ENCODE peak calls at places on chromosome 1, in seven cellular contexts. One of them, this sample, is unnamed.

GRCh38 chr1:32962248-32962896 is 2.2 kb downstream of the RNF19B start:
- DNase-seq in astrocyte of the spinal cord: no peak
- DNase-seq in mesenchymal stem cell: peak
- DNase-seq in aorta: no peak
- DNase-seq in NB4: peak
- DNase-seq in AG04449: no peak
- DNase-seq in stomach: no peak
- DNase-seq in this sample: no peak

GRCh38 chr1:114828251-114828650 is 26.4 kb upstream of the SYCP1 start:
- DNase-seq in aorta: no peak
- DNase-seq in stomach: no peak
- DNase-seq in mesenchymal stem cell: peak
- DNase-seq in astrocyte of the spinal cord: no peak
- DNase-seq in AG04449: no peak
- DNase-seq in NB4: no peak
- DNase-seq in this sample: no peak

GRCh38 chr1:161071886-161072371 is 2.2 kb upstream of the ARHGAP30 start:
- DNase-seq in stomach: peak
- DNase-seq in aorta: no peak
- DNase-seq in mesenchymal stem cell: peak
- DNase-seq in AG04449: no peak
- DNase-seq in NB4: peak
- DNase-seq in astrocyte of the spinal cord: peak
- DNase-seq in this sample: no peak

GRCh38 chr1:33943978-33944377 is 80.1 kb downstream of the HMGB4 start:
- DNase-seq in stomach: no peak
- DNase-seq in astrocyte of the spinal cord: peak
- DNase-seq in NB4: no peak
- DNase-seq in aorta: no peak
- DNase-seq in mesenchymal stem cell: peak
- DNase-seq in AG04449: peak
- DNase-seq in this sample: no peak

GRCh38 chr1:11648039-11648438 is 6.2 kb downstream of the FBXO2 start:
- DNase-seq in stomach: no peak
- DNase-seq in AG04449: no peak
- DNase-seq in astrocyte of the spinal cord: no peak
- DNase-seq in aorta: no peak
- DNase-seq in NB4: no peak
- DNase-seq in mesenchymal stem cell: no peak
- DNase-seq in this sample: no peak

GRCh38 chr1:67635055-67635809 is 49.8 kb upstream of the GADD45A start:
- DNase-seq in stomach: peak
- DNase-seq in astrocyte of the spinal cord: no peak
- DNase-seq in mesenchymal stem cell: no peak
- DNase-seq in AG04449: no peak
- DNase-seq in aorta: no peak
- DNase-seq in NB4: peak
- DNase-seq in this sample: no peak

GRCh38 chr1:85615536-85615935 is 35.0 kb downstream of the CCN1 start:
- DNase-seq in stomach: no peak
- DNase-seq in AG04449: no peak
- DNase-seq in mesenchymal stem cell: peak
- DNase-seq in astrocyte of the spinal cord: no peak
- DNase-seq in NB4: no peak
- DNase-seq in aorta: no peak
- DNase-seq in this sample: no peak

GRCh38 chr1:166675213-166675612 is 164.1 kb upstream of the POGK start:
- DNase-seq in stomach: no peak
- DNase-seq in aorta: no peak
- DNase-seq in astrocyte of the spinal cord: no peak
- DNase-seq in NB4: no peak
- DNase-seq in AG04449: no peak
- DNase-seq in mesenchymal stem cell: no peak
- DNase-seq in this sample: no peak

GRCh38 chr1:60065199-60065598 is 8.4 kb downstream of the C1orf87 start:
- DNase-seq in aorta: no peak
- DNase-seq in mesenchymal stem cell: no peak
- DNase-seq in AG04449: no peak
- DNase-seq in astrocyte of the spinal cord: no peak
- DNase-seq in NB4: no peak
- DNase-seq in stomach: no peak
- DNase-seq in this sample: no peak

GRCh38 chr1:24931481-24932221 is 1.6 kb upstream of the RUNX3 start:
- DNase-seq in mesenchymal stem cell: peak
- DNase-seq in stomach: no peak
- DNase-seq in astrocyte of the spinal cord: no peak
- DNase-seq in AG04449: no peak
- DNase-seq in aorta: no peak
- DNase-seq in NB4: no peak
- DNase-seq in this sample: no peak

GRCh38 chr1:24929876-24930702 is at the start of gene RUNX3:
- DNase-seq in NB4: peak
- DNase-seq in mesenchymal stem cell: no peak
- DNase-seq in aorta: peak
- DNase-seq in astrocyte of the spinal cord: no peak
- DNase-seq in stomach: peak
- DNase-seq in AG04449: no peak
- DNase-seq in this sample: no peak

GRCh38 chr1:24929091-24929875 is 793 bp downstream of the RUNX3 start:
- DNase-seq in aorta: peak
- DNase-seq in AG04449: no peak
- DNase-seq in NB4: peak
- DNase-seq in astrocyte of the spinal cord: no peak
- DNase-seq in mesenchymal stem cell: no peak
- DNase-seq in stomach: no peak
- DNase-seq in this sample: no peak

GRCh38 chr1:24932284-24932683 is 2.2 kb upstream of the RUNX3 start:
- DNase-seq in mesenchymal stem cell: peak
- DNase-seq in stomach: peak
- DNase-seq in aorta: no peak
- DNase-seq in NB4: peak
- DNase-seq in astrocyte of the spinal cord: no peak
- DNase-seq in AG04449: no peak
- DNase-seq in this sample: no peak

GRCh38 chr1:24930703-24931480 is 816 bp upstream of the RUNX3 start:
- DNase-seq in NB4: no peak
- DNase-seq in aorta: no peak
- DNase-seq in stomach: no peak
- DNase-seq in astrocyte of the spinal cord: no peak
- DNase-seq in mesenchymal stem cell: peak
- DNase-seq in AG04449: no peak
- DNase-seq in this sample: no peak
- H3K4me3 ChIP-seq in NB4: peak
- H3K4me3 ChIP-seq in aorta: no peak
- H3K4me3 ChIP-seq in stomach: peak
- H3K4me3 ChIP-seq in astrocyte of the spinal cord: no peak
- H3K4me3 ChIP-seq in mesenchymal stem cell: no peak
- H3K4me3 ChIP-seq in AG04449: no peak
- H3K4me3 ChIP-seq in this sample: no peak

DNA sequence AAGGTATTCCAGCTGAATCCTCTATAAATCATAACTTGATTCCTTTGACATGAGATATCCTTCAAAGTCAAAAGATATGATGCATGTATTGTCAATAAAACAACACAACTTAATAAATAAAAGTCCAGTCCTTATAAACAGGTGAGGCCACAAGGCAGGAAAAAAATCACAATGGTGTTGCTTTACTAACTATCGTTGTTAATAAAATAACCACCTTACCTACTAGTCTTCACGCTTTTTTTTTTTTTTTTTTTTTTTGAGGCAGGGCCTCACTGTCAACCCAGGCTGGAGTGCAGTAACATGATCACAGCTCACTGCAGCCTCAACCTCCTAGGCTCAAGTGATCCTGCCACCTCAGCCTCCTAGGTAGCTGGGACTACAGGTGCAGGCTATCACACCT is at the start of gene TMEM81:
- DNase-seq in NB4: no peak
- DNase-seq in aorta: no peak
- DNase-seq in mesenchymal stem cell: no peak
- DNase-seq in AG04449: no peak
- DNase-seq in astrocyte of the spinal cord: no peak
- DNase-seq in stomach: no peak
- DNase-seq in this sample: no peak
- H3K4me3 ChIP-seq in NB4: no peak
- H3K4me3 ChIP-seq in aorta: no peak
- H3K4me3 ChIP-seq in mesenchymal stem cell: no peak
- H3K4me3 ChIP-seq in AG04449: no peak
- H3K4me3 ChIP-seq in astrocyte of the spinal cord: no peak
- H3K4me3 ChIP-seq in stomach: no peak
- H3K4me3 ChIP-seq in this sample: no peak

DNA sequence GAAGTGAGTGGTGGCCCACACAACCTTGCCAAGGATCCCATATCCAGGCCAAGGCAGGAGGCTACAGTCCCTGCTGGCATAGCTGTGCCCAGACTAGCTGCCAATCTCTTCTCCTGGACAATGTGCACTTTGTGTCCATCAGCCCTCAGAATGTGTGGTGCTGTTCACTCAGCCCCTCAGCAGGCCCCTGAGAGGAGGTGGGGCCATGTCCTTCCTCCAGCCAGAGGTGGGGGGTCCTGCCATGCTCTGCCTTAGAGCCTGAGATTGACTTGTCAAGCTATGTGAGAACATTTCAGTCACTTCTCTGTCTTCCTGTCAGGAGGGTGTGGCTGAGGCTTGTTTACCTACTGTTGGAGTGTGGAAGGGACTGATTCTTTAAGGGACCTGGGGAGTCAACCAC is 1.4 kb downstream of the NCF2 start:
- DNase-seq in mesenchymal stem cell: no peak
- DNase-seq in NB4: no peak
- DNase-seq in aorta: no peak
- DNase-seq in stomach: no peak
- DNase-seq in astrocyte of the spinal cord: no peak
- DNase-seq in AG04449: no peak
- DNase-seq in this sample: no peak
- H3K4me3 ChIP-seq in mesenchymal stem cell: no peak
- H3K4me3 ChIP-seq in NB4: no peak
- H3K4me3 ChIP-seq in aorta: no peak
- H3K4me3 ChIP-seq in stomach: peak
- H3K4me3 ChIP-seq in astrocyte of the spinal cord: no peak
- H3K4me3 ChIP-seq in AG04449: no peak
- H3K4me3 ChIP-seq in this sample: no peak

GRCh38 chr1:3746389-3746783 is 5.9 kb upstream of the CCDC27 start:
- DNase-seq in stomach: no peak
- DNase-seq in AG04449: no peak
- DNase-seq in aorta: no peak
- DNase-seq in NB4: no peak
- DNase-seq in mesenchymal stem cell: no peak
- DNase-seq in astrocyte of the spinal cord: no peak
- DNase-seq in this sample: no peak

GRCh38 chr1:3747522-3747848 is 4.8 kb upstream of the CCDC27 start:
- DNase-seq in NB4: no peak
- DNase-seq in astrocyte of the spinal cord: no peak
- DNase-seq in AG04449: no peak
- DNase-seq in mesenchymal stem cell: no peak
- DNase-seq in aorta: no peak
- DNase-seq in stomach: no peak
- DNase-seq in this sample: no peak

GRCh38 chr1:3746784-3747521 is 5.3 kb upstream of the CCDC27 start:
- DNase-seq in NB4: peak
- DNase-seq in mesenchymal stem cell: peak
- DNase-seq in stomach: peak
- DNase-seq in aorta: peak
- DNase-seq in AG04449: no peak
- DNase-seq in astrocyte of the spinal cord: peak
- DNase-seq in this sample: no peak

GRCh38 chr1:3749512-3749911 is 2.7 kb upstream of the CCDC27 start:
- DNase-seq in stomach: no peak
- DNase-seq in NB4: no peak
- DNase-seq in AG04449: no peak
- DNase-seq in aorta: no peak
- DNase-seq in astrocyte of the spinal cord: no peak
- DNase-seq in mesenchymal stem cell: no peak
- DNase-seq in this sample: no peak

DNA sequence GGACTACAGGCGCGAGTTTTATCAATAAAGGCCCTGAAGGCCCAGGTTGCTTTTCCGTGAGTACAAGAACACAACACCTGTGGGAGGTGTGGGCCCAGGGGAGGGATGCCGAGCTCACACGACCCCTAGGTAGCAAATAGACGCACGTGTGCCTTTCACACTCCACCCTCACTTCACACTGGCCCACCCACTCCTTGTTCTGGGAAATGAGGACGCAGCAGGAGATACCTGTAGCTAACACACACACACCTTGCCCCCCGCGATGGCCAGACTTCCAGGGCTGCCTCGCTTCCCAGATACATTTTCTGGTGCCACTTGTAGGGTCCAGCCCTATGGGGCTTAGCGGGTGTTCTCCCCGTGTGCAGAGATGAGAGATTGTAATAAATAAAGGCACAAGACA is 4.3 kb upstream of the CCDC27 start:
- DNase-seq in stomach: no peak
- DNase-seq in NB4: no peak
- DNase-seq in astrocyte of the spinal cord: no peak
- DNase-seq in aorta: peak
- DNase-seq in AG04449: no peak
- DNase-seq in mesenchymal stem cell: no peak
- DNase-seq in this sample: no peak
- H3K4me3 ChIP-seq in stomach: peak
- H3K4me3 ChIP-seq in NB4: peak
- H3K4me3 ChIP-seq in astrocyte of the spinal cord: peak
- H3K4me3 ChIP-seq in aorta: no peak
- H3K4me3 ChIP-seq in AG04449: peak
- H3K4me3 ChIP-seq in mesenchymal stem cell: no peak
- H3K4me3 ChIP-seq in this sample: peak

GRCh38 chr1:196059210-196059609 is 549.0 kb downstream of the KCNT2 start:
- DNase-seq in mesenchymal stem cell: peak
- DNase-seq in astrocyte of the spinal cord: no peak
- DNase-seq in aorta: no peak
- DNase-seq in stomach: no peak
- DNase-seq in AG04449: no peak
- DNase-seq in NB4: no peak
- DNase-seq in this sample: no peak
- H3K4me3 ChIP-seq in mesenchymal stem cell: no peak
- H3K4me3 ChIP-seq in astrocyte of the spinal cord: no peak
- H3K4me3 ChIP-seq in aorta: no peak
- H3K4me3 ChIP-seq in stomach: no peak
- H3K4me3 ChIP-seq in AG04449: no peak
- H3K4me3 ChIP-seq in NB4: no peak
- H3K4me3 ChIP-seq in this sample: no peak

DNA sequence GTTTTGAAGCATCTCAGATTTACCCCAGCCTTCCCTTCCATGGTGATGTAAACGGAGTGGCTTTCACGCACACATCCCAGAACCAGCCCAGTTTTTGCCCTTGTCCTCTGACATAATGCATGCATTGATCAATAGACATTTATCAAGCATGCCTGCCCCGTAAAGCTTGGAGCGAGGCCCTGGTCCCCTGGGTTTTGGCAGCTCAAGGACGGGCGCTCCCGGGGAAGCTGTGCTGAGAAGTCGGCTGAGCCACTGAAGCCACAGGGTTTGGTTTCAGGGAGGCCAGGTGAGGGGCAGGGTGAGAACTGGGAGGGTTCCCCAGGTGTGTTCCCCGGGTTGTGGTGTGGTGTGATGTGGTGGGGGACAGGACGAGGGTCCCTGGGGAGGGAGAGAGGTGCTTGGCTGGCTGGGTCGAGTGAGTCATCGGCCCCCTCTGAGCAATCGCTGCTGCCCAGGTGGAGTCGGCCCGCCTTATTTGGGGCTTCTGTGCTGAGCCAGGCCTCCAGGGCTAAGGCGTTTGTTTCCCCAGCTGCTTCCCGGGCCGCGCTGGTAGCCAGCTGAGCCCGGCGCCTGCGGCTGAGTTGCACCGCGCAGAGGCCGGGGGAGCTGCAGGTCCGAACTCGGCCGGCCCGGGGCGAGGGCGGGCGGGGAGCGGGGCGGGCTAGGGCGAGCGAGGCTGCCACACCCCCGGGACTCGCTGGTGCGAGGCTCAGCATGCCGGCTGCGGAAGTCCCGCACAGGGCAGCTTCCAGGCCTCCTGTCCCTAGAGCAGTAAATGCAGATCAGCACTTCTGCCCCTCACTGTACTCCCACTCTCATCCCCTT is 23.6 kb downstream of the ATP2B4 start:
- DNase-seq in mesenchymal stem cell: peak
- DNase-seq in NB4: peak
- DNase-seq in aorta: peak
- DNase-seq in AG04449: no peak
- DNase-seq in astrocyte of the spinal cord: peak
- DNase-seq in stomach: peak
- DNase-seq in this sample: no peak
- H3K4me3 ChIP-seq in mesenchymal stem cell: no peak
- H3K4me3 ChIP-seq in NB4: no peak
- H3K4me3 ChIP-seq in aorta: no peak
- H3K4me3 ChIP-seq in AG04449: peak
- H3K4me3 ChIP-seq in astrocyte of the spinal cord: no peak
- H3K4me3 ChIP-seq in stomach: peak
- H3K4me3 ChIP-seq in this sample: peak

This sample was measured in epithelial cell of proximal tubule.